ENCODE peak calls at places on chromosome 2, in six cellular contexts. One of them, this sample, is unnamed.

GRCh38 chr2:215969131-215969841 is 44.1 kb downstream of the MREG start:
- DNase-seq in H9: no peak
- DNase-seq in stimulated activated CD8-positive, alpha-beta memory T cell treated with anti-CD3 and anti-CD28 coated beads, Interleukin-2, amount 100 ng/mL, for 48 hours: no peak
- DNase-seq in T-helper 22 cell: no peak
- DNase-seq in astrocyte of the cerebellum: peak
- DNase-seq in NCI-H1694 treated with DMSO at 0.1 percent for 48 hours: no peak
- DNase-seq in this sample: no peak

GRCh38 chr2:113894156-113894743 is 4.4 kb downstream of the ACTR3 start:
- DNase-seq in H9: no peak
- DNase-seq in astrocyte of the cerebellum: peak
- DNase-seq in T-helper 22 cell: no peak
- DNase-seq in stimulated activated CD8-positive, alpha-beta memory T cell treated with anti-CD3 and anti-CD28 coated beads, Interleukin-2, amount 100 ng/mL, for 48 hours: no peak
- DNase-seq in NCI-H1694 treated with DMSO at 0.1 percent for 48 hours: no peak
- DNase-seq in this sample: peak

GRCh38 chr2:42132966-42133641 is 36.0 kb upstream of the EML4 start:
- DNase-seq in T-helper 22 cell: peak
- DNase-seq in NCI-H1694 treated with DMSO at 0.1 percent for 48 hours: peak
- DNase-seq in stimulated activated CD8-positive, alpha-beta memory T cell treated with anti-CD3 and anti-CD28 coated beads, Interleukin-2, amount 100 ng/mL, for 48 hours: peak
- DNase-seq in H9: peak
- DNase-seq in astrocyte of the cerebellum: peak
- DNase-seq in this sample: peak

GRCh38 chr2:46816846-46817726 is 98.5 kb downstream of the MCFD2 start:
- DNase-seq in stimulated activated CD8-positive, alpha-beta memory T cell treated with anti-CD3 and anti-CD28 coated beads, Interleukin-2, amount 100 ng/mL, for 48 hours: no peak
- DNase-seq in H9: no peak
- DNase-seq in astrocyte of the cerebellum: no peak
- DNase-seq in NCI-H1694 treated with DMSO at 0.1 percent for 48 hours: no peak
- DNase-seq in T-helper 22 cell: no peak
- DNase-seq in this sample: no peak

GRCh38 chr2:45953376-45954050 is 302.0 kb downstream of the PRKCE start:
- DNase-seq in stimulated activated CD8-positive, alpha-beta memory T cell treated with anti-CD3 and anti-CD28 coated beads, Interleukin-2, amount 100 ng/mL, for 48 hours: no peak
- DNase-seq in H9: no peak
- DNase-seq in NCI-H1694 treated with DMSO at 0.1 percent for 48 hours: no peak
- DNase-seq in T-helper 22 cell: no peak
- DNase-seq in astrocyte of the cerebellum: no peak
- DNase-seq in this sample: no peak

GRCh38 chr2:18991177-18992168 is 366.9 kb downstream of the OSR1 start:
- DNase-seq in stimulated activated CD8-positive, alpha-beta memory T cell treated with anti-CD3 and anti-CD28 coated beads, Interleukin-2, amount 100 ng/mL, for 48 hours: no peak
- DNase-seq in H9: no peak
- DNase-seq in astrocyte of the cerebellum: peak
- DNase-seq in T-helper 22 cell: no peak
- DNase-seq in NCI-H1694 treated with DMSO at 0.1 percent for 48 hours: peak
- DNase-seq in this sample: peak

GRCh38 chr2:36889782-36890181 is 76.6 kb downstream of the STRN start:
- DNase-seq in astrocyte of the cerebellum: peak
- DNase-seq in NCI-H1694 treated with DMSO at 0.1 percent for 48 hours: no peak
- DNase-seq in stimulated activated CD8-positive, alpha-beta memory T cell treated with anti-CD3 and anti-CD28 coated beads, Interleukin-2, amount 100 ng/mL, for 48 hours: no peak
- DNase-seq in H9: no peak
- DNase-seq in T-helper 22 cell: no peak
- DNase-seq in this sample: peak

GRCh38 chr2:36352024-36352398 is 3.6 kb upstream of the CRIM1 start:
- DNase-seq in H9: peak
- DNase-seq in stimulated activated CD8-positive, alpha-beta memory T cell treated with anti-CD3 and anti-CD28 coated beads, Interleukin-2, amount 100 ng/mL, for 48 hours: no peak
- DNase-seq in astrocyte of the cerebellum: no peak
- DNase-seq in T-helper 22 cell: no peak
- DNase-seq in NCI-H1694 treated with DMSO at 0.1 percent for 48 hours: peak
- DNase-seq in this sample: no peak

This sample was measured in AG04450.